ENCODE peak calls at places on chromosome 12, in seven cellular contexts. O, X, F, Z, Q, M and J are unnamed samples.

GRCh38 chr12:93137656-93138612 is 208.8 kb upstream of the EEA1 start:
- DNase-seq in O (no peak), X (no peak), F (no peak), Z (no peak), Q (no peak), M (peak; percentile 90), J (no peak)

GRCh38 chr12:190881-191280 is 23.1 kb downstream of the SLC6A12 start:
- DNase-seq in O (no peak), X (no peak), F (no peak), Z (no peak), Q (no peak), M (no peak), J (no peak)

GRCh38 chr12:41419151-41419893 is 231.2 kb downstream of the PDZRN4 start:
- DNase-seq in O (no peak), X (no peak), F (no peak), Z (no peak), Q (no peak), M (no peak), J (no peak)

GRCh38 chr12:121634836-121635235 is 8.5 kb downstream of the ORAI1 start:
- DNase-seq in O (no peak), X (no peak), F (no peak), Z (no peak), Q (no peak), M (no peak), J (no peak)

GRCh38 chr12:131279281-131279921 is 325.7 kb downstream of the ADGRD1 start:
- DNase-seq in O (no peak), X (peak; percentile 29), F (no peak), Z (peak; percentile 33), Q (no peak), M (no peak), J (no peak)

GRCh38 chr12:91423336-91424050 is 240.9 kb upstream of the DCN start:
- DNase-seq in O (no peak), X (no peak), F (no peak), Z (no peak), Q (no peak), M (no peak), J (no peak)

GRCh38 chr12:131536337-131536736 is 174.6 kb upstream of the SFSWAP start:
- DNase-seq in O (no peak), X (no peak), F (no peak), Z (no peak), Q (no peak), M (no peak), J (peak; percentile 17)

GRCh38 chr12:105235299-105235746 is 651 bp downstream of the APPL2 start:
- DNase-seq in O (no peak), X (no peak), F (no peak), Z (no peak), Q (no peak), M (peak; percentile 26), J (no peak)

GRCh38 chr12:76040461-76040860 is 8.9 kb upstream of the PHLDA1 start:
- DNase-seq in O (no peak), X (no peak), F (no peak), Z (no peak), Q (no peak), M (no peak), J (no peak)

GRCh38 chr12:13218641-13219040 is 22.1 kb downstream of the EMP1 start:
- DNase-seq in O (no peak), X (no peak), F (no peak), Z (no peak), Q (no peak), M (no peak), J (no peak)

GRCh38 chr12:51009038-51009437 is 17.1 kb downstream of the SLC11A2 start:
- DNase-seq in O (no peak), X (no peak), F (peak; percentile 57), Z (peak; percentile 83), Q (peak; percentile 63), M (no peak), J (peak; percentile 28)

GRCh38 chr12:27431185-27431584 is 15.4 kb upstream of the SMCO2 start:
- DNase-seq in O (no peak), X (no peak), F (no peak), Z (no peak), Q (no peak), M (no peak), J (no peak)

GRCh38 chr12:51421266-51421884 is 3.3 kb upstream of the SLC4A8 start:
- DNase-seq in O (no peak), X (peak; percentile 60), F (peak; percentile 46), Z (no peak), Q (peak; percentile 37), M (peak; percentile 72), J (no peak)

GRCh38 chr12:111458773-111459172 is 53.0 kb downstream of the SH2B3 start:
- DNase-seq in O (no peak), X (no peak), F (no peak), Z (peak; percentile 30), Q (no peak), M (no peak), J (no peak)

GRCh38 chr12:106679576-106679975 is 94.9 kb upstream of the RIC8B start:
- DNase-seq in O (no peak), X (no peak), F (no peak), Z (no peak), Q (no peak), M (no peak), J (no peak)

GRCh38 chr12:26870491-26871419 is 37.8 kb upstream of the ITPR2 start:
- DNase-seq in O (peak; percentile 35), X (no peak), F (peak; percentile 19), Z (peak; percentile 68), Q (peak; percentile 18), M (peak; percentile 57), J (no peak)

GRCh38 chr12:133202493-133203343 is 21.4 kb downstream of the ZNF268 start:
- DNase-seq in O (no peak), X (no peak), F (no peak), Z (no peak), Q (no peak), M (no peak), J (no peak)

GRCh38 chr12:93725531-93725930 is 48.4 kb downstream of the CRADD start:
- DNase-seq in O (no peak), X (no peak), F (no peak), Z (no peak), Q (no peak), M (no peak), J (no peak)

GRCh38 chr12:71194657-71195056 is 36.9 kb upstream of the TSPAN8 start:
- DNase-seq in O (no peak), X (no peak), F (no peak), Z (no peak), Q (no peak), M (no peak), J (no peak)

GRCh38 chr12:65949009-65949623 is 124.8 kb downstream of the HMGA2 start:
- DNase-seq in O (no peak), X (no peak), F (no peak), Z (no peak), Q (no peak), M (no peak), J (no peak)

GRCh38 chr12:21483531-21483930 is 17.9 kb downstream of the RECQL start:
- DNase-seq in O (no peak), X (no peak), F (no peak), Z (no peak), Q (no peak), M (no peak), J (no peak)

GRCh38 chr12:116125981-116126566 is 151.4 kb downstream of the MED13L start:
- DNase-seq in O (no peak), X (no peak), F (no peak), Z (no peak), Q (no peak), M (no peak), J (no peak)

GRCh38 chr12:30796891-30797371 is 42.2 kb upstream of the CAPRIN2 start:
- DNase-seq in O (no peak), X (no peak), F (no peak), Z (no peak), Q (peak; percentile 9), M (peak; percentile 47), J (no peak)
- TF ChIP-seq POLR2A in O (no peak), X (no peak), F (no peak), Z (no peak), Q (no peak), M (no peak), J (no peak)

DNA sequence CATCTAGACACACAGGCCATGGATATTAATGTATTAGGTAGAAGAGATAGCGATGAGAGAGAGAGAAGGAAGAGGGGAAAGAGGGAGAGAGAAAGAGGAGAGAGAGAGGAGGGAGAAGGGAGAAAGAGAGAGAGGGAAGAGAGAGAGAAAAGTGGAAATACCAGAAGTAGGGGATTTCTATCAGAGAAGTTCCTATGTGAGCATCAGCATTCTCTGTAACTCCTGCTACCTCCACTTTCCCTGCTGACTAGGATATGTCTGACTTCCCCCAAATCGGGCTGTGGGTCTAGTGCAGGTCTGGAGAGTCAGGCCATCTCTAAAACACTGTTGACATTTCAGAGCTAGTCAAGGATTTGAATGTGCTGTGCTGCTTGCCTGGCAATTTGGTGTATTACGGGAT is 3.6 kb downstream of the ARHGDIB start:
- DNase-seq in O (no peak), X (no peak), F (peak; percentile 11), Z (no peak), Q (no peak), M (no peak), J (no peak)
- H3K36me3 ChIP-seq in O (no peaks in the 10 kb centered on the region), X (no peaks in the 10 kb centered on the region), F (no peaks in the 10 kb centered on the region), Z (no peaks in the 10 kb centered on the region), Q (no peaks in the 10 kb centered on the region), M (no peaks in the 10 kb centered on the region), J (no peaks in the 10 kb centered on the region)

DNA sequence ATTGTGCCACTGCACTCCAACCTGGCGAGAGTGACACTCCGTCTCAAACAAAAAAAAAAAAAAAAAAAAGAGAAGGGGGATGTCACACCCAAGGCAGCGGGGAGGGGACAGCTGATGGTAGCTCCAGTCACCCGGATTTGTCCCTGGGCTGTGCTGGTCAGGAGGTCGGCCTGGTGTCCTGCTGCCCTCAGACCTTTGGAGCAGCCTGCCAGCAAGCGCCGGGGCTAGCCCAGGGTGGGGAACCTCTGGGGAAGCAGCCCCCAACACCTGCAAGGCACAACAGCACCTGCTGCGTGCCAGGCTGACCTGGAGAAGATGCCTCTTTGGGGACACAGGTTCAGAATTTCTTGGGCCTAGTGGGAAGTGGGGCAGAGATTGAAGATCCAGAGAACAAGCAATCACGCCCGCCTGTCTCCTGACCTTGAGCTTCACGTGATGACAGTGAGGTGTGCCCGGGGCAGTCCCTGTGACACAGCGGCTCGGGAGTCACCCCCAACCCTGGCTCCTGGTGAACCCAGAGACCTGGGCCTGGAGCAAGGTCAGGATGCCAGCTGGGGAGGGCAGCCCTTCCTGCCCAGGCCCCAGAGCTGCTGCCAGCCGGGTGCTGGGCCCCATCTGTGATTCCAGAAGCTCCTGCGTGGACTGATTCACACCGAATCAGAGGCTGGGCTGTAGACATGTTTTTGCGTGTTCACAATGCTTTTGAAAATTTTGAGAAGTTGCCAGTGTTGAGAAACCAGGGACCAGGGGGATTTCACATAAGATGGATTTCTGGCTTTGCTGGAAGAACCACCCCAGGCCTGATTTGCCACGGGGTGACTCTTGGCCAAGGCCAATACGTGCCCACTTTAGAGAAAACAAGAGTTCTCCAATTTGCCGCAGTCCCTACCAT is 66.4 kb downstream of the RFLNA start:
- DNase-seq in O (no peak), X (no peak), F (peak; percentile 54), Z (no peak), Q (no peak), M (no peak), J (no peak)
- TF ChIP-seq POLR2A in O (no peak), X (no peak), F (no peak), Z (no peak), Q (no peak), M (no peak), J (no peak)

DNA sequence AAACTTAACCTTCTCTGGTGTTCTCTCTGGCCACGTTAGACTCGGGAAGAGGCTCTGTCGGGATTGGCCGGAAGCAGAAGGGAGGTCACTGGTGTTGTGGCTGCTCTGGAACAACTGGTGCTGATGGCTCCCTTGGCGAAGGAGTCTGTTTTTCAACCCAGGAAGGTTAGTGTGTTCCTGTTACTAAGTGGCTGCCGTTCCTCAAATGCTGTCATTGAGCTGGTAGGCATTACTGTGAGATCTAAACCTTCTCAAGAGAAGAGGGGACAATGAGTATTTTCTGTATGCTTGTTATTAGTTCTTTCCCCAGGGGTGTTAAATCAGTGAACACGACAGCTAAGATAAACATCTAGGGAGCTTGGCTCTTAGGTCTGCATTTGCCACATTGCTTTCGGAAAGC is 18.3 kb downstream of the POP5 start:
- DNase-seq in O (no peak), X (no peak), F (no peak), Z (peak; percentile 74), Q (no peak), M (no peak), J (no peak)
- H3K36me3 ChIP-seq in O (peaks cover 32% of the 10 kb centered on the region), X (no peaks in the 10 kb centered on the region), F (peaks cover 5% of the 10 kb centered on the region), Z (peaks cover 97% of the 10 kb centered on the region), Q (peaks cover 62% of the 10 kb centered on the region), M (peaks cover 63% of the 10 kb centered on the region), J (peaks cover 58% of the 10 kb centered on the region)